ENCODE peak calls at places on chromosome 9, in four cellular contexts. F is right cardiac atrium; Z is effector memory CD4-positive, alpha-beta T cell; D is aorta. E is an unnamed sample.

GRCh38 chr9:115207003-115207837 is 89.3 kb upstream of the TNC start:
- DNase-seq in F (no peak), D (no peak), Z (no peak), E (no peak)

GRCh38 chr9:111271481-111272080 is 58.4 kb downstream of the OR2K2 start:
- DNase-seq in F (no peak), Z (no peak), D (no peak), E (no peak)

GRCh38 chr9:80836013-80836412 is 853.3 kb downstream of the TLE1 start:
- DNase-seq in Z (no peak), D (no peak), F (no peak), E (no peak)

GRCh38 chr9:32705059-32705458 is 69.6 kb upstream of the TAF1L start:
- DNase-seq in F (no peak), Z (no peak), D (no peak), E (no peak)

GRCh38 chr9:133060417-133060841 is 1.4 kb upstream of the CEL start:
- DNase-seq in D (peak; percentile 43), Z (no peak), F (no peak), E (no peak)

GRCh38 chr9:92973700-92974099 is 26.4 kb downstream of the FGD3 start:
- DNase-seq in D (no peak), F (no peak), Z (no peak), E (no peak)

GRCh38 chr9:132372177-132373095 is 17.6 kb upstream of the SETX start:
- DNase-seq in Z (no peak), F (peak; percentile 42), D (no peak), E (no peak)

GRCh38 chr9:103713631-103714030 is 380.5 kb upstream of the SMC2 start:
- DNase-seq in Z (no peak), D (no peak), F (no peak), E (no peak)

GRCh38 chr9:123238364-123238763 is 30.0 kb downstream of the STRBP start:
- DNase-seq in D (no peak), F (no peak), Z (no peak), E (no peak)

GRCh38 chr9:21267141-21267540 is 27.3 kb upstream of the IFNA14 start:
- DNase-seq in D (no peak), Z (no peak), F (no peak), E (no peak)

GRCh38 chr9:86368871-86369521 is 14.8 kb upstream of the TUT7 start:
- DNase-seq in D (no peak), F (no peak), Z (no peak), E (no peak)

GRCh38 chr9:13324988-13325387 is 45.5 kb upstream of the MPDZ start:
- DNase-seq in D (no peak), Z (no peak), F (no peak), E (no peak)

GRCh38 chr9:112556497-112557085 is 70.0 kb downstream of the KIAA1958 start:
- DNase-seq in D (no peak), F (no peak), Z (no peak), E (no peak)

GRCh38 chr9:69314547-69314946 is 10.5 kb upstream of the ENTREP1 start:
- DNase-seq in D (no peak), F (no peak), Z (no peak), E (no peak)

GRCh38 chr9:83327323-83327722 is 210.9 kb downstream of the FRMD3 start:
- DNase-seq in F (no peak), Z (no peak), D (no peak), E (no peak)

GRCh38 chr9:35114921-35115341 is 731 bp downstream of the ATOSB start:
- DNase-seq in D (peak; percentile 85), Z (peak; percentile 29), F (peak; percentile 80), E (no peak)

GRCh38 chr9:78044886-78045285 is 13.3 kb upstream of the GNAQ start:
- DNase-seq in D (no peak), Z (no peak), F (no peak), E (no peak)

GRCh38 chr9:114151426-114151956 is 3.8 kb upstream of the COL27A1 start:
- DNase-seq in D (no peak), F (no peak), Z (no peak), E (no peak)

GRCh38 chr9:127445851-127446719 is 5.1 kb downstream of the RPL12 start:
- DNase-seq in D (no peak), Z (no peak), F (no peak), E (no peak)

GRCh38 chr9:116103976-116104820 is 49.4 kb upstream of the PAPPA start:
- DNase-seq in Z (no peak), D (no peak), F (no peak), E (no peak)

GRCh38 chr9:87535817-87536539 is 38.3 kb downstream of the DAPK1 start:
- DNase-seq in F (no peak), Z (no peak), D (no peak), E (no peak)

GRCh38 chr9:98501776-98502175 is 207.0 kb downstream of the GABBR2 start:
- DNase-seq in F (no peak), Z (no peak), D (no peak), E (no peak)

GRCh38 chr9:127285957-127286356 is 21.4 kb downstream of the GARNL3 start:
- DNase-seq in Z (no peak), F (no peak), D (no peak), E (no peak)

GRCh38 chr9:112848316-112849151 is 42.1 kb downstream of the SLC46A2 start:
- DNase-seq in Z (no peak), F (no peak), D (no peak), E (no peak)

GRCh38 chr9:83981126-83981871 is 694 bp downstream of the RMI1 start:
- DNase-seq in Z (no peak), F (no peak), D (no peak), E (peak; percentile 51)

GRCh38 chr9:71719585-71719984 is 48.7 kb downstream of the CEMIP2 start:
- DNase-seq in Z (no peak), F (no peak), D (no peak), E (no peak)

GRCh38 chr9:137731947-137732813 is 113.4 kb downstream of the EHMT1 start:
- DNase-seq in F (no peak), Z (no peak), D (no peak), E (no peak)

GRCh38 chr9:4762889-4763521 is 22.0 kb upstream of the AK3 start:
- DNase-seq in Z (no peak), D (peak; percentile 81), F (peak; percentile 42), E (no peak)
- H3K4me3 ChIP-seq in Z (no peak overlapping the region), D (no peak overlapping the region), F (peak overlapping the region; percentile 41), E (no peak overlapping the region)

GRCh38 chr9:129146441-129146933 is 31.6 kb downstream of the IER5L start:
- DNase-seq in F (peak; percentile 54), D (no peak), Z (no peak), E (no peak)

GRCh38 chr9:129148463-129149204 is 29.4 kb downstream of the IER5L start:
- DNase-seq in D (no peak), Z (no peak), F (no peak), E (no peak)

GRCh38 chr9:129145316-129145715 is 32.7 kb downstream of the IER5L start:
- DNase-seq in D (no peak), F (peak; percentile 43), Z (no peak), E (no peak)

GRCh38 chr9:129143461-129143927 is 32.3 kb downstream of the PTPA start:
- DNase-seq in D (peak; percentile 83), F (peak; percentile 84), Z (no peak), E (peak; percentile 75)

DNA sequence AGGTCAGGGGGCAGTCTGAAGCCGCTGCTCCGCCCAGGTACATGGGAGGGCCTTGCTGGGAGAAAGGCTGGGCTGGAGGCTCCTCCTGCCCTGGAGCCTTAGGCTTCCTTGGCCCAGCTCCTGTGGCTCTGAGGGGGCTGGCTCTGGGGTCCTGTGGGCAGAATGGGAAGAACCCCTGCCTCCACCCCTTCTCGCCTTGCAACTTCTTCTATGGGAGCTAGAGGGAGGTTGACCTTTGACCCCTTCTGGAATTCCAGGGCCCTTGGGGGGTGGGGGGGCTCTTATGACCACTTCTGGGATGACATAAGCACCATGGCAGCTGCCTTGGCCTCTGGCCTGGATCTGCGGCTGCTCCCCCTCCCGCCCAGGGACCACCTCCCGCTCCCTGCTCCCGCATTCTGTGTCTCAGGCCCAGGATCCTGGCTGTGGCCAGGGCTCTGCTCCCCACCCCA is 32.2 kb downstream of the IER5L start:
- DNase-seq in F (peak; percentile 73), Z (no peak), D (peak; percentile 90), E (no peak)
- H3K4me1 ChIP-seq in F (peaks cover 24% of the 10 kb centered on the region), Z (peaks cover 17% of the 10 kb centered on the region), D (peaks cover 6% of the 10 kb centered on the region), E (peaks cover 28% of the 10 kb centered on the region)

DNA sequence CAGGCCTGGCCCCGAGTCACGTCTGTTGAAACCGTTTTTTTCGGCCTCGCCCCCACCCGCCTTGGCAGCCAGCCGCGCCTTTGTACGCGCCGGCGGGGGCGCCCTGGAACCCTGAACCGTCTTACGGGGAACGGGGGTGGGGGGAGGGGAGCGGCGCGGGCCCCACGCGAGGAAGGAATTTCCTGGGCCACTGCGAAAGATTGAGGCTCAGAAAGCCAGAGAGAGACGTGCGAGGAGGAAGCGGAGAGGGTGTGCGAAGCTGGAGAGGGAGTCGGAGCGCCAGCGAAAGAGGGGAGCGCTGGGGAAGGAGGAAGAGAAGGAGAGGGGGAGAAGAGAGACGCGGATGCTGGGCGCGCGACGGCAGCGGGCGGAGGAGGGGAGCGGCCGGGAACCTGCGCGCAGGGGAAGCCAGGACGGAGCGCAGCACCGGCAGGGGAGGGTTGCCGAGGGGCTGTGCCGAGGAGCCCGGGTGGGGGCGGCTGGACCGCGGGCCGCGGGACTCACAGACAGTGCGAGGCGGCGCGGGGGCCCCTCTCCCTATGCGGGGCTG is 4.6 kb upstream of the PRDM12 start:
- DNase-seq in Z (no peak), D (no peak), F (no peak), E (peak; percentile 55)
- H3K4me3 ChIP-seq in Z (no peak overlapping the region), D (no peak overlapping the region), F (peak overlapping the region; percentile 48), E (no peak overlapping the region)

GRCh38 chr9:91301161-91301560 is 60.6 kb downstream of the AUH start:
- DNase-seq in F (no peak), Z (no peak), D (no peak), E (peak; percentile 42)
- H3K4me1 ChIP-seq in F (peaks cover 7% of the 10 kb centered on the region), Z (no peaks in the 10 kb centered on the region), D (peaks cover 3% of the 10 kb centered on the region), E (peaks cover 48% of the 10 kb centered on the region)

GRCh38 chr9:70409280-70409679 is 5.2 kb downstream of the KLF9 start:
- DNase-seq in Z (no peak), F (no peak), D (no peak), E (no peak)
- H3K4me3 ChIP-seq in Z (no peak overlapping the region), F (peak overlapping the region; percentile 35), D (peak overlapping the region; percentile 35), E (no peak overlapping the region)

E was measured in pancreas.